ENCODE peak calls at places on chromosomes 7 and 10, in seven cellular contexts. One of them, this sample, is unnamed.

GRCh38 chr7:26688936-26689506 is 175.4 kb downstream of the SKAP2 start:
- DNase-seq in lower lobe of right lung: no peak
- DNase-seq in lower leg skin: no peak
- DNase-seq in WERI-Rb-1: no peak
- DNase-seq in fibroblast of villous mesenchyme: no peak
- DNase-seq in colonic mucosa: no peak
- DNase-seq in PC-9: no peak
- DNase-seq in this sample: peak; percentile 59

GRCh38 chr7:112566392-112567324 is 85.9 kb downstream of the LSMEM1 start:
- DNase-seq in lower lobe of right lung: no peak
- DNase-seq in lower leg skin: no peak
- DNase-seq in WERI-Rb-1: no peak
- DNase-seq in fibroblast of villous mesenchyme: no peak
- DNase-seq in colonic mucosa: peak; percentile 41
- DNase-seq in PC-9: no peak
- DNase-seq in this sample: no peak

GRCh38 chr10:131314148-131314547 is 2.6 kb upstream of the TCERG1L start:
- DNase-seq in lower lobe of right lung: no peak
- DNase-seq in lower leg skin: no peak
- DNase-seq in WERI-Rb-1: no peak
- DNase-seq in fibroblast of villous mesenchyme: no peak
- DNase-seq in colonic mucosa: no peak
- DNase-seq in PC-9: no peak
- DNase-seq in this sample: no peak

GRCh38 chr10:21172774-21173432 is 275.8 kb upstream of the NEBL start:
- DNase-seq in lower lobe of right lung: peak; percentile 61
- DNase-seq in lower leg skin: peak; percentile 23
- DNase-seq in WERI-Rb-1: peak; percentile 9
- DNase-seq in fibroblast of villous mesenchyme: peak; percentile 3
- DNase-seq in colonic mucosa: peak; percentile 52
- DNase-seq in PC-9: no peak
- DNase-seq in this sample: no peak

GRCh38 chr7:27128776-27129728 is 1.5 kb downstream of the HOXA4 start:
- DNase-seq in lower lobe of right lung: no peak
- DNase-seq in lower leg skin: no peak
- DNase-seq in WERI-Rb-1: no peak
- DNase-seq in fibroblast of villous mesenchyme: no peak
- DNase-seq in colonic mucosa: peak; percentile 47
- DNase-seq in PC-9: no peak
- DNase-seq in this sample: no peak

GRCh38 chr10:48450233-48450810 is 143.8 kb downstream of the MAPK8 start:
- DNase-seq in lower lobe of right lung: no peak
- DNase-seq in lower leg skin: no peak
- DNase-seq in WERI-Rb-1: no peak
- DNase-seq in fibroblast of villous mesenchyme: no peak
- DNase-seq in colonic mucosa: no peak
- DNase-seq in PC-9: no peak
- DNase-seq in this sample: no peak

GRCh38 chr10:33157108-33157507 is 177.4 kb downstream of the NRP1 start:
- DNase-seq in lower lobe of right lung: no peak
- DNase-seq in lower leg skin: no peak
- DNase-seq in WERI-Rb-1: no peak
- DNase-seq in fibroblast of villous mesenchyme: peak; percentile 59
- DNase-seq in colonic mucosa: no peak
- DNase-seq in PC-9: no peak
- DNase-seq in this sample: no peak

GRCh38 chr10:9035355-9035754 is 980.9 kb downstream of the GATA3 start:
- DNase-seq in lower lobe of right lung: no peak
- DNase-seq in lower leg skin: no peak
- DNase-seq in WERI-Rb-1: no peak
- DNase-seq in fibroblast of villous mesenchyme: no peak
- DNase-seq in colonic mucosa: no peak
- DNase-seq in PC-9: no peak
- DNase-seq in this sample: no peak

GRCh38 chr7:27191081-27191715 is 6.2 kb upstream of the HOXA11 start:
- DNase-seq in lower lobe of right lung: no peak
- DNase-seq in lower leg skin: no peak
- DNase-seq in WERI-Rb-1: no peak
- DNase-seq in fibroblast of villous mesenchyme: peak; percentile 25
- DNase-seq in colonic mucosa: peak; percentile 47
- DNase-seq in PC-9: no peak
- DNase-seq in this sample: no peak

GRCh38 chr7:95609277-95609971 is 13.1 kb upstream of the PDK4 start:
- DNase-seq in lower lobe of right lung: no peak
- DNase-seq in lower leg skin: peak; percentile 70
- DNase-seq in WERI-Rb-1: no peak
- DNase-seq in fibroblast of villous mesenchyme: peak; percentile 85
- DNase-seq in colonic mucosa: peak; percentile 81
- DNase-seq in PC-9: no peak
- DNase-seq in this sample: no peak

GRCh38 chr7:125061776-125062397 is 132.3 kb upstream of the POT1 start:
- DNase-seq in lower lobe of right lung: no peak
- DNase-seq in lower leg skin: no peak
- DNase-seq in WERI-Rb-1: peak; percentile 22
- DNase-seq in fibroblast of villous mesenchyme: peak; percentile 6
- DNase-seq in colonic mucosa: no peak
- DNase-seq in PC-9: peak; percentile 82
- DNase-seq in this sample: peak; percentile 26

GRCh38 chr7:155680864-155681263 is 36.4 kb downstream of the RBM33 start:
- DNase-seq in lower lobe of right lung: no peak
- DNase-seq in lower leg skin: no peak
- DNase-seq in WERI-Rb-1: peak; percentile 46
- DNase-seq in fibroblast of villous mesenchyme: no peak
- DNase-seq in colonic mucosa: no peak
- DNase-seq in PC-9: no peak
- DNase-seq in this sample: no peak

GRCh38 chr10:76581685-76582084 is 1055.9 kb downstream of the KCNMA1 start:
- DNase-seq in lower lobe of right lung: no peak
- DNase-seq in lower leg skin: no peak
- DNase-seq in WERI-Rb-1: no peak
- DNase-seq in fibroblast of villous mesenchyme: no peak
- DNase-seq in colonic mucosa: no peak
- DNase-seq in PC-9: peak; percentile 43
- DNase-seq in this sample: no peak

GRCh38 chr10:12941966-12942365 is 59.5 kb downstream of the CCDC3 start:
- DNase-seq in lower lobe of right lung: no peak
- DNase-seq in lower leg skin: no peak
- DNase-seq in WERI-Rb-1: no peak
- DNase-seq in fibroblast of villous mesenchyme: peak; percentile 40
- DNase-seq in colonic mucosa: no peak
- DNase-seq in PC-9: no peak
- DNase-seq in this sample: no peak

GRCh38 chr10:13708256-13708990 is 121.7 kb downstream of the PRPF18 start:
- DNase-seq in lower lobe of right lung: no peak
- DNase-seq in lower leg skin: no peak
- DNase-seq in WERI-Rb-1: no peak
- DNase-seq in fibroblast of villous mesenchyme: no peak
- DNase-seq in colonic mucosa: no peak
- DNase-seq in PC-9: peak; percentile 93
- DNase-seq in this sample: no peak

GRCh38 chr7:96219382-96220130 is 102.3 kb downstream of the SLC25A13 start:
- DNase-seq in lower lobe of right lung: no peak
- DNase-seq in lower leg skin: peak; percentile 47
- DNase-seq in WERI-Rb-1: no peak
- DNase-seq in fibroblast of villous mesenchyme: peak; percentile 54
- DNase-seq in colonic mucosa: no peak
- DNase-seq in PC-9: peak; percentile 95
- DNase-seq in this sample: no peak

GRCh38 chr7:885893-886625 is 9.7 kb downstream of the GET4 start:
- DNase-seq in lower lobe of right lung: peak; percentile 37
- DNase-seq in lower leg skin: no peak
- DNase-seq in WERI-Rb-1: no peak
- DNase-seq in fibroblast of villous mesenchyme: no peak
- DNase-seq in colonic mucosa: no peak
- DNase-seq in PC-9: no peak
- DNase-seq in this sample: no peak

GRCh38 chr10:3775671-3776551 is 9.1 kb downstream of the KLF6 start:
- DNase-seq in lower lobe of right lung: no peak
- DNase-seq in lower leg skin: peak; percentile 59
- DNase-seq in WERI-Rb-1: peak; percentile 34
- DNase-seq in fibroblast of villous mesenchyme: peak; percentile 66
- DNase-seq in colonic mucosa: no peak
- DNase-seq in PC-9: peak; percentile 71
- DNase-seq in this sample: peak; percentile 26

GRCh38 chr10:32105782-32106382 is 49.7 kb upstream of the KIF5B start:
- DNase-seq in lower lobe of right lung: no peak
- DNase-seq in lower leg skin: no peak
- DNase-seq in WERI-Rb-1: no peak
- DNase-seq in fibroblast of villous mesenchyme: no peak
- DNase-seq in colonic mucosa: peak; percentile 45
- DNase-seq in PC-9: no peak
- DNase-seq in this sample: no peak

DNA sequence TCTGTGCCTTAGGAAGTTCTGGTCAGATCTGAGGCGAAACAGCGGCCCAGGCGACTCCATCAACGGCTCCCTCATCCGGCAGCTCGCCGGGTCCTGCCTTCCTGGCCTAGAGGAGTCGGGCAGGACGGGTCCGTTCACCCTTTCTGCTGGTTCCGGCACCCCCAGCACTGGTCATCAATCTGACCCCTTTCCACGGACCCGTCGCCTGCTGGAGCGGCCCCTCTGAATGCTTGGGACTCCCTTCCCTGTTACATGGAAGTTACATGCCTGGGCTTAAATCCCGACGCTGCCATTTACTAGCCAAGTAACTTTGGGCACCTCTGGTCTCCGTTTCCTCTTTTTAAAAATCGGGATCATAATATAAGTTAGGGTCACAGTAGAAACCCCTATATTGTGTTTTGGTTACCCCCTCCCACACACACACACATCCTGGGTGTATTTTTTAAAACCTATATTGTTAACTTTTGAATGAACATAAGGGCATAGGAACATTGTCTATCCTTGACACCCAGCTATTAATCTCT is 607 bp upstream of the GGCT start:
- DNase-seq in lower lobe of right lung: no peak
- DNase-seq in lower leg skin: no peak
- DNase-seq in WERI-Rb-1: no peak
- DNase-seq in fibroblast of villous mesenchyme: no peak
- DNase-seq in colonic mucosa: no peak
- DNase-seq in PC-9: no peak
- DNase-seq in this sample: no peak
- TF ChIP-seq CTCF in lower lobe of right lung: no peak
- TF ChIP-seq CTCF in lower leg skin: no peak
- TF ChIP-seq CTCF in WERI-Rb-1: no peak
- TF ChIP-seq CTCF in fibroblast of villous mesenchyme: no peak
- TF ChIP-seq CTCF in colonic mucosa: no peak
- TF ChIP-seq CTCF in PC-9: no peak
- TF ChIP-seq CTCF in this sample: no peak

GRCh38 chr7:100825215-100825671 is 2.1 kb downstream of the EPHB4 start:
- DNase-seq in lower lobe of right lung: no peak
- DNase-seq in lower leg skin: no peak
- DNase-seq in WERI-Rb-1: no peak
- DNase-seq in fibroblast of villous mesenchyme: peak; percentile 32
- DNase-seq in colonic mucosa: peak; percentile 51
- DNase-seq in PC-9: no peak
- DNase-seq in this sample: no peak

GRCh38 chr7:100829150-100829716 is 1.9 kb upstream of the EPHB4 start:
- DNase-seq in lower lobe of right lung: no peak
- DNase-seq in lower leg skin: no peak
- DNase-seq in WERI-Rb-1: no peak
- DNase-seq in fibroblast of villous mesenchyme: no peak
- DNase-seq in colonic mucosa: peak; percentile 44
- DNase-seq in PC-9: no peak
- DNase-seq in this sample: no peak

GRCh38 chr7:100825760-100826545 is 1.4 kb downstream of the EPHB4 start:
- DNase-seq in lower lobe of right lung: no peak
- DNase-seq in lower leg skin: no peak
- DNase-seq in WERI-Rb-1: peak; percentile 24
- DNase-seq in fibroblast of villous mesenchyme: peak; percentile 71
- DNase-seq in colonic mucosa: peak; percentile 45
- DNase-seq in PC-9: no peak
- DNase-seq in this sample: no peak

GRCh38 chr7:100826546-100827329 is 585 bp downstream of the EPHB4 start:
- DNase-seq in lower lobe of right lung: no peak
- DNase-seq in lower leg skin: no peak
- DNase-seq in WERI-Rb-1: no peak
- DNase-seq in fibroblast of villous mesenchyme: no peak
- DNase-seq in colonic mucosa: no peak
- DNase-seq in PC-9: no peak
- DNase-seq in this sample: no peak

GRCh38 chr7:100827330-100828226 is at the start of gene EPHB4:
- DNase-seq in lower lobe of right lung: peak; percentile 84
- DNase-seq in lower leg skin: peak; percentile 58
- DNase-seq in WERI-Rb-1: no peak
- DNase-seq in fibroblast of villous mesenchyme: peak; percentile 91
- DNase-seq in colonic mucosa: peak; percentile 93
- DNase-seq in PC-9: no peak
- DNase-seq in this sample: no peak
- H3K4me3 ChIP-seq in lower lobe of right lung: peak within 1 kb of the TSS; percentile 72
- H3K4me3 ChIP-seq in lower leg skin: peak within 1 kb of the TSS; percentile 59
- H3K4me3 ChIP-seq in WERI-Rb-1: peak within 1 kb of the TSS; percentile 31
- H3K4me3 ChIP-seq in fibroblast of villous mesenchyme: peak within 1 kb of the TSS; percentile 82
- H3K4me3 ChIP-seq in colonic mucosa: peak within 1 kb of the TSS; percentile 58
- H3K4me3 ChIP-seq in PC-9: peak within 1 kb of the TSS; percentile 68
- H3K4me3 ChIP-seq in this sample: no peak within 1 kb of the TSS

GRCh38 chr10:126565456-126565855 is 105.0 kb downstream of the C10orf90 start:
- DNase-seq in lower lobe of right lung: no peak
- DNase-seq in lower leg skin: no peak
- DNase-seq in WERI-Rb-1: no peak
- DNase-seq in fibroblast of villous mesenchyme: peak; percentile 8
- DNase-seq in colonic mucosa: no peak
- DNase-seq in PC-9: no peak
- DNase-seq in this sample: no peak
- TF ChIP-seq CTCF in lower lobe of right lung: no peak
- TF ChIP-seq CTCF in lower leg skin: no peak
- TF ChIP-seq CTCF in WERI-Rb-1: no peak
- TF ChIP-seq CTCF in fibroblast of villous mesenchyme: no peak
- TF ChIP-seq CTCF in colonic mucosa: no peak
- TF ChIP-seq CTCF in PC-9: no peak
- TF ChIP-seq CTCF in this sample: no peak

GRCh38 chr10:106107711-106108110 is 1056.8 kb downstream of the SORCS1 start:
- DNase-seq in lower lobe of right lung: no peak
- DNase-seq in lower leg skin: no peak
- DNase-seq in WERI-Rb-1: peak; percentile 14
- DNase-seq in fibroblast of villous mesenchyme: peak; percentile 44
- DNase-seq in colonic mucosa: no peak
- DNase-seq in PC-9: no peak
- DNase-seq in this sample: no peak

GRCh38 chr10:106106114-106106513 is 1058.4 kb downstream of the SORCS1 start:
- DNase-seq in lower lobe of right lung: no peak
- DNase-seq in lower leg skin: no peak
- DNase-seq in WERI-Rb-1: no peak
- DNase-seq in fibroblast of villous mesenchyme: no peak
- DNase-seq in colonic mucosa: no peak
- DNase-seq in PC-9: no peak
- DNase-seq in this sample: no peak

GRCh38 chr10:106114656-106115186 is 1049.8 kb downstream of the SORCS1 start:
- DNase-seq in lower lobe of right lung: no peak
- DNase-seq in lower leg skin: no peak
- DNase-seq in WERI-Rb-1: no peak
- DNase-seq in fibroblast of villous mesenchyme: no peak
- DNase-seq in colonic mucosa: no peak
- DNase-seq in PC-9: no peak
- DNase-seq in this sample: no peak

DNA sequence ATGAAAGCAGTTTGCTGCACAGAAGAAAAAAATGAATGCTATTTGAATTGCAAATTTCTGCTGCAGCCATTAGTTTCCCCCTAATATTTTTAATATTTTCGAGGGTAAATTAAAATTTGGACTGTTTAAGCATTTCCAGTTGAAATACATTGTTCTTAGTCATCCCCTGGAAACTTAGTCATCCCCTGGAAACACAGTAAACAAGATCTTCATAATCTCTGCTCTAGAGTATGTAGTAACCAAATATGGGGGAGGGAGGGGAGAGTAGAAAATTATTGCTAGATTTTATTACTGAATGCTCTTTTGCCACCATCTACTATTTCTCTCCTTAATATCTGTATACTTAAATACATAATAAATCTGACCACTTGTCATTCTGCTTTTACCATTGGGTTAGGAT is 1053.3 kb downstream of the SORCS1 start:
- DNase-seq in lower lobe of right lung: no peak
- DNase-seq in lower leg skin: no peak
- DNase-seq in WERI-Rb-1: no peak
- DNase-seq in fibroblast of villous mesenchyme: peak; percentile 59
- DNase-seq in colonic mucosa: no peak
- DNase-seq in PC-9: no peak
- DNase-seq in this sample: no peak
- H3K4me3 ChIP-seq in lower lobe of right lung: no peak overlapping the region
- H3K4me3 ChIP-seq in lower leg skin: no peak overlapping the region
- H3K4me3 ChIP-seq in WERI-Rb-1: no peak overlapping the region
- H3K4me3 ChIP-seq in fibroblast of villous mesenchyme: no peak overlapping the region
- H3K4me3 ChIP-seq in colonic mucosa: no peak overlapping the region
- H3K4me3 ChIP-seq in PC-9: no peak overlapping the region
- H3K4me3 ChIP-seq in this sample: no peak overlapping the region